ENCODE peak calls at places on chromosome 14, in five cellular contexts. One of them, this sample, is unnamed.

GRCh38 chr14:50122291-50122690 is 5.9 kb upstream of the VCPKMT start:
- DNase-seq in left ventricle myocardium inferior: no peak
- DNase-seq in endodermal cell: no peak
- DNase-seq in fibroblast of lung: peak
- DNase-seq in vagina: no peak
- DNase-seq in this sample: no peak

GRCh38 chr14:106586098-106586704 is 1059.8 kb downstream of the TMEM121 start:
- DNase-seq in endodermal cell: peak
- DNase-seq in vagina: no peak
- DNase-seq in left ventricle myocardium inferior: no peak
- DNase-seq in fibroblast of lung: no peak
- DNase-seq in this sample: no peak

GRCh38 chr14:31380106-31380505 is 40.2 kb downstream of the HEATR5A start:
- DNase-seq in fibroblast of lung: peak
- DNase-seq in vagina: no peak
- DNase-seq in left ventricle myocardium inferior: no peak
- DNase-seq in endodermal cell: no peak
- DNase-seq in this sample: no peak

GRCh38 chr14:84225243-84225642 is 1304.7 kb upstream of the FLRT2 start:
- DNase-seq in left ventricle myocardium inferior: peak
- DNase-seq in vagina: no peak
- DNase-seq in fibroblast of lung: no peak
- DNase-seq in endodermal cell: no peak
- DNase-seq in this sample: peak

GRCh38 chr14:49306152-49306751 is 279.9 kb downstream of the RPS29 start:
- DNase-seq in fibroblast of lung: peak
- DNase-seq in endodermal cell: no peak
- DNase-seq in left ventricle myocardium inferior: no peak
- DNase-seq in vagina: no peak
- DNase-seq in this sample: no peak

GRCh38 chr14:91810699-91811098 is 56.6 kb downstream of the TC2N start:
- DNase-seq in fibroblast of lung: no peak
- DNase-seq in vagina: no peak
- DNase-seq in left ventricle myocardium inferior: no peak
- DNase-seq in endodermal cell: no peak
- DNase-seq in this sample: no peak

GRCh38 chr14:94850332-94851211 is 80.7 kb upstream of the GSC start:
- DNase-seq in vagina: no peak
- DNase-seq in left ventricle myocardium inferior: no peak
- DNase-seq in endodermal cell: no peak
- DNase-seq in fibroblast of lung: no peak
- DNase-seq in this sample: no peak

GRCh38 chr14:33647385-33647786 is 303.5 kb downstream of the EGLN3 start:
- DNase-seq in fibroblast of lung: peak
- DNase-seq in left ventricle myocardium inferior: no peak
- DNase-seq in endodermal cell: no peak
- DNase-seq in vagina: no peak
- DNase-seq in this sample: no peak

GRCh38 chr14:85731198-85731597 is 201.3 kb downstream of the FLRT2 start:
- DNase-seq in left ventricle myocardium inferior: peak
- DNase-seq in fibroblast of lung: peak
- DNase-seq in vagina: no peak
- DNase-seq in endodermal cell: no peak
- DNase-seq in this sample: no peak

GRCh38 chr14:22122227-22123187 is 448.9 kb upstream of the OR4E1 start:
- DNase-seq in fibroblast of lung: no peak
- DNase-seq in vagina: no peak
- DNase-seq in endodermal cell: no peak
- DNase-seq in left ventricle myocardium inferior: no peak
- DNase-seq in this sample: no peak

GRCh38 chr14:32166924-32167323 is 34.9 kb upstream of the RNU6-7 start:
- DNase-seq in fibroblast of lung: no peak
- DNase-seq in left ventricle myocardium inferior: no peak
- DNase-seq in vagina: no peak
- DNase-seq in endodermal cell: no peak
- DNase-seq in this sample: no peak

GRCh38 chr14:94638330-94638729 is 26.1 kb downstream of the SERPINA3 start:
- DNase-seq in left ventricle myocardium inferior: no peak
- DNase-seq in vagina: no peak
- DNase-seq in fibroblast of lung: peak
- DNase-seq in endodermal cell: no peak
- DNase-seq in this sample: no peak

GRCh38 chr14:44833376-44833775 is 128.4 kb downstream of the KLHL28 start:
- DNase-seq in fibroblast of lung: peak
- DNase-seq in endodermal cell: no peak
- DNase-seq in left ventricle myocardium inferior: no peak
- DNase-seq in vagina: no peak
- DNase-seq in this sample: no peak

GRCh38 chr14:63394856-63395255 is 76.1 kb upstream of the GPHB5 start:
- DNase-seq in left ventricle myocardium inferior: no peak
- DNase-seq in fibroblast of lung: peak
- DNase-seq in endodermal cell: no peak
- DNase-seq in vagina: no peak
- DNase-seq in this sample: no peak

GRCh38 chr14:23186913-23187654 is 3.6 kb upstream of the SLC7A8 start:
- DNase-seq in left ventricle myocardium inferior: no peak
- DNase-seq in endodermal cell: peak
- DNase-seq in fibroblast of lung: peak
- DNase-seq in vagina: no peak
- DNase-seq in this sample: no peak

GRCh38 chr14:100524233-100524932 is 62.8 kb downstream of the BEGAIN start:
- DNase-seq in fibroblast of lung: no peak
- DNase-seq in vagina: no peak
- DNase-seq in left ventricle myocardium inferior: peak
- DNase-seq in endodermal cell: no peak
- DNase-seq in this sample: peak

GRCh38 chr14:28754209-28754985 is 12.2 kb upstream of the FOXG1 start:
- DNase-seq in endodermal cell: peak
- DNase-seq in fibroblast of lung: peak
- DNase-seq in vagina: no peak
- DNase-seq in left ventricle myocardium inferior: no peak
- DNase-seq in this sample: no peak

GRCh38 chr14:36519431-36520321 is at the start of gene NKX2-1:
- DNase-seq in vagina: no peak
- DNase-seq in endodermal cell: peak
- DNase-seq in left ventricle myocardium inferior: no peak
- DNase-seq in fibroblast of lung: peak
- DNase-seq in this sample: peak

GRCh38 chr14:58298477-58298879 is at the start of gene ARID4A:
- DNase-seq in endodermal cell: peak
- DNase-seq in vagina: no peak
- DNase-seq in left ventricle myocardium inferior: peak
- DNase-seq in fibroblast of lung: no peak
- DNase-seq in this sample: peak

GRCh38 chr14:103445783-103446182 is 60.6 kb downstream of the MARK3 start:
- DNase-seq in vagina: no peak
- DNase-seq in endodermal cell: no peak
- DNase-seq in left ventricle myocardium inferior: no peak
- DNase-seq in fibroblast of lung: peak
- DNase-seq in this sample: no peak

GRCh38 chr14:103734081-103734888 is 18.7 kb downstream of the ZFYVE21 start:
- DNase-seq in endodermal cell: no peak
- DNase-seq in fibroblast of lung: no peak
- DNase-seq in left ventricle myocardium inferior: no peak
- DNase-seq in vagina: no peak
- DNase-seq in this sample: no peak

GRCh38 chr14:80215756-80216581 is 4.7 kb upstream of the DIO2 start:
- DNase-seq in left ventricle myocardium inferior: peak
- DNase-seq in endodermal cell: peak
- DNase-seq in vagina: no peak
- DNase-seq in fibroblast of lung: peak
- DNase-seq in this sample: no peak

GRCh38 chr14:56247495-56248087 is 129.4 kb downstream of the PELI2 start:
- DNase-seq in left ventricle myocardium inferior: no peak
- DNase-seq in fibroblast of lung: peak
- DNase-seq in vagina: no peak
- DNase-seq in endodermal cell: no peak
- DNase-seq in this sample: no peak

GRCh38 chr14:35374273-35374681 is 30.3 kb downstream of the NFKBIA start:
- DNase-seq in fibroblast of lung: peak
- DNase-seq in left ventricle myocardium inferior: no peak
- DNase-seq in endodermal cell: no peak
- DNase-seq in vagina: peak
- DNase-seq in this sample: no peak

GRCh38 chr14:23301969-23302289 is 730 bp downstream of the PPP1R3E start:
- DNase-seq in vagina: no peak
- DNase-seq in left ventricle myocardium inferior: no peak
- DNase-seq in endodermal cell: no peak
- DNase-seq in fibroblast of lung: no peak
- DNase-seq in this sample: no peak

GRCh38 chr14:49623941-49624806 is 3.6 kb downstream of the MGAT2 start:
- DNase-seq in fibroblast of lung: no peak
- DNase-seq in left ventricle myocardium inferior: no peak
- DNase-seq in vagina: no peak
- DNase-seq in endodermal cell: no peak
- DNase-seq in this sample: no peak

GRCh38 chr14:89457007-89457406 is 40.0 kb upstream of the FOXN3 start:
- DNase-seq in fibroblast of lung: no peak
- DNase-seq in vagina: no peak
- DNase-seq in endodermal cell: no peak
- DNase-seq in left ventricle myocardium inferior: no peak
- DNase-seq in this sample: no peak

GRCh38 chr14:97791072-97791471 is 993.9 kb downstream of the VRK1 start:
- DNase-seq in endodermal cell: no peak
- DNase-seq in left ventricle myocardium inferior: no peak
- DNase-seq in fibroblast of lung: no peak
- DNase-seq in vagina: no peak
- DNase-seq in this sample: peak

GRCh38 chr14:100761481-100761880 is 34.8 kb downstream of the DLK1 start:
- DNase-seq in fibroblast of lung: peak
- DNase-seq in vagina: no peak
- DNase-seq in endodermal cell: no peak
- DNase-seq in left ventricle myocardium inferior: no peak
- DNase-seq in this sample: no peak

GRCh38 chr14:22483863-22484593 is 105.0 kb downstream of the DAD1 start:
- DNase-seq in endodermal cell: no peak
- DNase-seq in fibroblast of lung: no peak
- DNase-seq in vagina: no peak
- DNase-seq in left ventricle myocardium inferior: no peak
- DNase-seq in this sample: no peak

GRCh38 chr14:43938588-43939281 is 568.3 kb downstream of the FSCB start:
- DNase-seq in left ventricle myocardium inferior: no peak
- DNase-seq in fibroblast of lung: no peak
- DNase-seq in endodermal cell: no peak
- DNase-seq in vagina: no peak
- DNase-seq in this sample: no peak

GRCh38 chr14:65237023-65237814 is 134.9 kb upstream of the MAX start:
- DNase-seq in fibroblast of lung: peak
- DNase-seq in vagina: no peak
- DNase-seq in endodermal cell: no peak
- DNase-seq in left ventricle myocardium inferior: no peak
- DNase-seq in this sample: no peak

GRCh38 chr14:24051162-24051788 is 534 bp upstream of the CARMIL3 start:
- DNase-seq in endodermal cell: peak
- DNase-seq in vagina: no peak
- DNase-seq in fibroblast of lung: no peak
- DNase-seq in left ventricle myocardium inferior: no peak
- DNase-seq in this sample: no peak

DNA sequence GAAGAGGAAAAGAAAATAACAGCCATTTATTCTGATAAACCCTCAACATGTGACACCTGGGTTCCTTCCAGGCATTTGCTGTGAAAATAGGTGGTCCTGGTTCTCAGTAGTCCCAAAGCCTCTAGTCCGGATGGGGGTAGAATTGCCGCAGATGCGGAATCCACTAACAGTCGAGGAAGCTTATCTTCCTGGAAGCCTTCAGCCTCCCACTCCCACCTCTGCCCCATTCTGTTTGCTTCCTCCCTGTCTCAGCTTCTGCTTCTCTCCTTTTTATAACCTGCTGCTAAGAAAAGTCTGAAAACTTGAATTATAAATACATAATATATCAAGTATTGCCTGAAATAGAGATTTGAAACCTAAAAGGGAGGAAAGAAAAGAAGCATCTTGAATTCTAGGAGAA is 14.0 kb upstream of the MAP3K9 start:
- DNase-seq in fibroblast of lung: no peak
- DNase-seq in endodermal cell: no peak
- DNase-seq in left ventricle myocardium inferior: no peak
- DNase-seq in vagina: no peak
- DNase-seq in this sample: no peak
- H3K4me3 ChIP-seq in fibroblast of lung: no peak
- H3K4me3 ChIP-seq in endodermal cell: peak
- H3K4me3 ChIP-seq in left ventricle myocardium inferior: peak
- H3K4me3 ChIP-seq in vagina: no peak
- H3K4me3 ChIP-seq in this sample: no peak

GRCh38 chr14:93142854-93143652 is 27.3 kb upstream of the ITPK1 start:
- DNase-seq in fibroblast of lung: no peak
- DNase-seq in left ventricle myocardium inferior: no peak
- DNase-seq in vagina: no peak
- DNase-seq in endodermal cell: no peak
- DNase-seq in this sample: no peak

GRCh38 chr14:93135399-93135798 is 19.7 kb upstream of the ITPK1 start:
- DNase-seq in fibroblast of lung: no peak
- DNase-seq in vagina: no peak
- DNase-seq in left ventricle myocardium inferior: no peak
- DNase-seq in endodermal cell: no peak
- DNase-seq in this sample: no peak

GRCh38 chr14:93136009-93136408 is 20.3 kb upstream of the ITPK1 start:
- DNase-seq in vagina: no peak
- DNase-seq in fibroblast of lung: no peak
- DNase-seq in left ventricle myocardium inferior: no peak
- DNase-seq in endodermal cell: no peak
- DNase-seq in this sample: no peak

GRCh38 chr14:93133476-93133875 is 17.8 kb upstream of the ITPK1 start:
- DNase-seq in left ventricle myocardium inferior: no peak
- DNase-seq in vagina: no peak
- DNase-seq in endodermal cell: no peak
- DNase-seq in fibroblast of lung: no peak
- DNase-seq in this sample: no peak

GRCh38 chr14:93137864-93138263 is 22.1 kb upstream of the ITPK1 start:
- DNase-seq in fibroblast of lung: no peak
- DNase-seq in vagina: no peak
- DNase-seq in left ventricle myocardium inferior: peak
- DNase-seq in endodermal cell: peak
- DNase-seq in this sample: no peak
- H3K27ac ChIP-seq in fibroblast of lung: no peak
- H3K27ac ChIP-seq in vagina: no peak
- H3K27ac ChIP-seq in left ventricle myocardium inferior: no peak
- H3K27ac ChIP-seq in endodermal cell: no peak
- H3K27ac ChIP-seq in this sample: no peak

GRCh38 chr14:74239848-74240793 is 872 bp downstream of the VSX2 start:
- DNase-seq in vagina: no peak
- DNase-seq in endodermal cell: peak
- DNase-seq in fibroblast of lung: no peak
- DNase-seq in left ventricle myocardium inferior: no peak
- DNase-seq in this sample: no peak
- H3K4me3 ChIP-seq in vagina: peak
- H3K4me3 ChIP-seq in endodermal cell: no peak
- H3K4me3 ChIP-seq in fibroblast of lung: no peak
- H3K4me3 ChIP-seq in left ventricle myocardium inferior: peak
- H3K4me3 ChIP-seq in this sample: peak

DNA sequence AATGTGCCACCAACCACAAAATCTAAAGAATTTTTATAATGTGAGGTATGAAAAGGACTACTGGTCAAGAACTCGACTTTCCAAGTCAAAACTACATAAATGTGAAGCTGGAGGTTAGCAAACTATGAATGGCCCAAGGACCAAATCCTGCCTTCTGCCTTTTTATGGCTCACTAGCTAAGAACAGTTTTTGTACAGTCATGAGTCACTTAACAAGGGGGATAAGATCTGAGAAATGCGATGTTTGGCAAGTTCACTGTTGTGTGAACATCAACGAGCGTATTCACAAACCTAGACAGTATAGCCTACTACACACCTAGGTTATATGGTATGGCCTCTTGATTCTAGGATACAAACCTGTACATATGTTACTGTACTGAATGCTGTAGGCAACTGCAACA is 28.2 kb downstream of the FERMT2 start:
- DNase-seq in left ventricle myocardium inferior: no peak
- DNase-seq in fibroblast of lung: peak
- DNase-seq in endodermal cell: no peak
- DNase-seq in vagina: no peak
- DNase-seq in this sample: no peak
- H3K27ac ChIP-seq in left ventricle myocardium inferior: peak
- H3K27ac ChIP-seq in fibroblast of lung: no peak
- H3K27ac ChIP-seq in endodermal cell: no peak
- H3K27ac ChIP-seq in vagina: no peak
- H3K27ac ChIP-seq in this sample: peak